ENCODE peak calls at places on chromosomes 13 and 19, in six cellular contexts. W, Y, I, G, Z and M are unnamed samples.

GRCh38 chr19:45577111-45577905 is 7.3 kb downstream of the OPA3 start:
- DNase-seq in W (no peak), Y (peak; percentile 68), I (peak; percentile 88), G (no peak), Z (peak; percentile 60), M (peak; percentile 78)

GRCh38 chr13:69418319-69418718 is 689.3 kb upstream of the ATXN8OS start:
- DNase-seq in W (no peak), Y (no peak), I (no peak), G (no peak), Z (no peak), M (no peak)

GRCh38 chr13:20303636-20304035 is 71.5 kb upstream of the GJB6 start:
- DNase-seq in W (no peak), Y (no peak), I (no peak), G (no peak), Z (no peak), M (no peak)

GRCh38 chr19:10808937-10809655 is 26.9 kb downstream of the TMED1 start:
- DNase-seq in W (no peak), Y (no peak), I (no peak), G (no peak), Z (no peak), M (no peak)

GRCh38 chr13:29428310-29428991 is 167.0 kb downstream of the SLC7A1 start:
- DNase-seq in W (peak; percentile 39), Y (no peak), I (no peak), G (peak; percentile 71), Z (no peak), M (no peak)

GRCh38 chr19:36198116-36198515 is 16.3 kb downstream of the ZNF565 start:
- DNase-seq in W (no peak), Y (no peak), I (no peak), G (no peak), Z (no peak), M (no peak)

GRCh38 chr19:39160523-39160861 is 34.9 kb downstream of the PAK4 start:
- DNase-seq in W (no peak), Y (peak; percentile 79), I (no peak), G (no peak), Z (no peak), M (no peak)

GRCh38 chr13:43720780-43721397 is 65.9 kb downstream of the ENOX1 start:
- DNase-seq in W (no peak), Y (no peak), I (no peak), G (no peak), Z (no peak), M (no peak)

GRCh38 chr13:99386495-99386894 is 79.3 kb upstream of the GPR183 start:
- DNase-seq in W (no peak), Y (no peak), I (no peak), G (no peak), Z (no peak), M (no peak)

GRCh38 chr19:46221981-46222610 is 7.4 kb upstream of the IGFL1 start:
- DNase-seq in W (no peak), Y (peak; percentile 66), I (peak; percentile 49), G (no peak), Z (no peak), M (peak; percentile 44)

GRCh38 chr19:55656552-55656951 is 1.7 kb downstream of the U2AF2 start:
- DNase-seq in W (no peak), Y (no peak), I (no peak), G (no peak), Z (no peak), M (no peak)

GRCh38 chr19:46716013-46716671 is 772 bp downstream of the PRKD2 start:
- DNase-seq in W (peak; percentile 63), Y (no peak), I (no peak), G (peak; percentile 85), Z (peak; percentile 44), M (no peak)

GRCh38 chr19:55473613-55474012 is 2.8 kb upstream of the ZNF628 start:
- DNase-seq in W (no peak), Y (no peak), I (no peak), G (peak; percentile 49), Z (no peak), M (no peak)

GRCh38 chr19:1970806-1971502 is 30.0 kb downstream of the CSNK1G2 start:
- DNase-seq in W (no peak), Y (no peak), I (no peak), G (no peak), Z (no peak), M (no peak)

GRCh38 chr19:4445963-4446668 is 11.5 kb downstream of the UBXN6 start:
- DNase-seq in W (no peak), Y (no peak), I (no peak), G (no peak), Z (no peak), M (no peak)

GRCh38 chr19:35828694-35829301 is 16.2 kb upstream of the PRODH2 start:
- DNase-seq in W (peak; percentile 78), Y (no peak), I (no peak), G (peak; percentile 95), Z (peak; percentile 38), M (peak; percentile 52)

GRCh38 chr13:51800456-51800855 is 3.5 kb downstream of the DHRS12 start:
- DNase-seq in W (no peak), Y (no peak), I (no peak), G (no peak), Z (peak; percentile 41), M (peak; percentile 57)

GRCh38 chr13:27973956-27974662 is 5.0 kb upstream of the CDX2 start:
- DNase-seq in W (no peak), Y (no peak), I (no peak), G (no peak), Z (no peak), M (no peak)

GRCh38 chr13:106232680-106233079 is 302.8 kb downstream of the EFNB2 start:
- DNase-seq in W (no peak), Y (no peak), I (no peak), G (no peak), Z (no peak), M (no peak)

GRCh38 chr19:2922987-2923386 is 21.8 kb downstream of the ZNF77 start:
- DNase-seq in W (no peak), Y (no peak), I (no peak), G (peak; percentile 31), Z (no peak), M (peak; percentile 78)

GRCh38 chr13:20109037-20109436 is 51.8 kb downstream of the GJA3 start:
- DNase-seq in W (no peak), Y (no peak), I (no peak), G (no peak), Z (no peak), M (no peak)

GRCh38 chr19:17292301-17293074 is 10.7 kb downstream of the ABHD8 start:
- DNase-seq in W (peak; percentile 88), Y (peak; percentile 80), I (peak; percentile 59), G (peak; percentile 92), Z (peak; percentile 85), M (no peak)

GRCh38 chr19:15129856-15130580 is 22.8 kb downstream of the SYDE1 start:
- DNase-seq in W (no peak), Y (peak; percentile 69), I (no peak), G (no peak), Z (no peak), M (peak; percentile 22)

GRCh38 chr13:110334256-110334655 is 27.2 kb downstream of the COL4A2 start:
- DNase-seq in W (no peak), Y (no peak), I (no peak), G (no peak), Z (no peak), M (no peak)

GRCh38 chr19:6060600-6061391 is 49.5 kb downstream of the RFX2 start:
- DNase-seq in W (no peak), Y (peak; percentile 76), I (no peak), G (peak; percentile 16), Z (no peak), M (peak; percentile 8)

GRCh38 chr13:40799508-40799907 is 10.1 kb downstream of the SLC25A15 start:
- DNase-seq in W (no peak), Y (no peak), I (no peak), G (no peak), Z (no peak), M (no peak)

GRCh38 chr13:108948269-108948671 is 318.9 kb downstream of the MYO16 start:
- DNase-seq in W (no peak), Y (no peak), I (no peak), G (no peak), Z (no peak), M (no peak)

GRCh38 chr13:101451641-101452040 is 834 bp upstream of the ITGBL1 start:
- DNase-seq in W (no peak), Y (no peak), I (no peak), G (no peak), Z (no peak), M (no peak)